ENCODE peak calls at places on chromosomes 3 and 15, in six cellular contexts. N is GM12878, H is A549, Z is HepG2, X is K562, Y is endothelial cell of umbilical vein. D is an unnamed sample.

GRCh38 chr3:30488070-30488756 is 118.2 kb upstream of the TGFBR2 start:
- DNase-seq in N (no peak), H (no peak), Z (no peak), X (no peak), Y (no peak), D (no peak)

GRCh38 chr15:76217029-76217866 is 94.0 kb downstream of the ETFA start:
- DNase-seq in N (no peak), H (peak), Z (no peak), X (no peak), Y (peak), D (no peak)

GRCh38 chr15:65791335-65792129 is 561 bp downstream of the DENND4A start:
- DNase-seq in N (no peak), H (peak), Z (peak), X (peak), Y (peak), D (no peak)

GRCh38 chr3:24341668-24342067 is 153.0 kb downstream of the THRB start:
- DNase-seq in N (no peak), H (no peak), Z (no peak), X (no peak), Y (no peak), D (no peak)

GRCh38 chr3:142595581-142595950 is 627 bp upstream of the PLS1 start:
- DNase-seq in N (no peak), H (peak), Z (peak), X (peak), Y (peak), D (no peak)

GRCh38 chr15:28935316-28935715 is 49.5 kb downstream of the APBA2 start:
- DNase-seq in N (no peak), H (no peak), Z (peak), X (peak), Y (no peak), D (peak)

GRCh38 chr15:80456517-80457497 is 52.6 kb downstream of the ARNT2 start:
- DNase-seq in N (no peak), H (no peak), Z (no peak), X (no peak), Y (no peak), D (no peak)

GRCh38 chr3:48528754-48529153 is 24.8 kb upstream of the SHISA5 start:
- DNase-seq in N (no peak), H (no peak), Z (no peak), X (no peak), Y (no peak), D (peak)

GRCh38 chr15:25609371-25609770 is 170.5 kb upstream of the UBE3A start:
- DNase-seq in N (no peak), H (no peak), Z (no peak), X (no peak), Y (no peak), D (no peak)

GRCh38 chr3:23611737-23612295 is 193.9 kb upstream of the UBE2E1 start:
- DNase-seq in N (no peak), H (no peak), Z (no peak), X (no peak), Y (peak), D (peak)

GRCh38 chr3:94098487-94098886 is 35.6 kb downstream of the NSUN3 start:
- DNase-seq in N (no peak), H (no peak), Z (no peak), X (no peak), Y (peak), D (peak)

GRCh38 chr3:80215191-80215590 is 447.4 kb upstream of the ROBO1 start:
- DNase-seq in N (no peak), H (no peak), Z (no peak), X (no peak), Y (no peak), D (no peak)

GRCh38 chr3:35946121-35946856 is 307.0 kb downstream of the ARPP21 start:
- DNase-seq in N (no peak), H (peak), Z (peak), X (no peak), Y (peak), D (peak)

GRCh38 chr3:126888186-126888760 is 94.6 kb upstream of the PLXNA1 start:
- DNase-seq in N (no peak), H (no peak), Z (no peak), X (no peak), Y (no peak), D (no peak)

GRCh38 chr3:126129408-126129891 is 45.5 kb upstream of the SLC41A3 start:
- DNase-seq in N (no peak), H (no peak), Z (no peak), X (no peak), Y (peak), D (no peak)

GRCh38 chr3:170178631-170179030 is 2.9 kb downstream of the PHC3 start:
- DNase-seq in N (no peak), H (no peak), Z (no peak), X (no peak), Y (no peak), D (peak)

GRCh38 chr15:96888764-96889163 is 558.3 kb downstream of the NR2F2 start:
- DNase-seq in N (no peak), H (no peak), Z (no peak), X (no peak), Y (no peak), D (no peak)

GRCh38 chr3:69203631-69204314 is 81.4 kb upstream of the LMOD3 start:
- DNase-seq in N (no peak), H (no peak), Z (no peak), X (no peak), Y (no peak), D (no peak)

GRCh38 chr3:105580551-105580950 is 213.8 kb downstream of the ALCAM start:
- DNase-seq in N (no peak), H (no peak), Z (no peak), X (no peak), Y (no peak), D (no peak)

GRCh38 chr3:36969540-36970432 is 23.1 kb downstream of the EPM2AIP1 start:
- DNase-seq in N (peak), H (peak), Z (peak), X (peak), Y (peak), D (peak)

GRCh38 chr15:69474291-69474690 is 21.7 kb downstream of the RPLP1 start:
- DNase-seq in N (no peak), H (no peak), Z (no peak), X (no peak), Y (peak), D (no peak)

GRCh38 chr15:66001042-66001441 is 131.8 kb downstream of the RAB11A start:
- DNase-seq in N (no peak), H (no peak), Z (no peak), X (no peak), Y (no peak), D (no peak)

GRCh38 chr15:57655809-57656208 is 50.7 kb upstream of the POLR2M start:
- DNase-seq in N (no peak), H (no peak), Z (no peak), X (no peak), Y (no peak), D (no peak)

DNA sequence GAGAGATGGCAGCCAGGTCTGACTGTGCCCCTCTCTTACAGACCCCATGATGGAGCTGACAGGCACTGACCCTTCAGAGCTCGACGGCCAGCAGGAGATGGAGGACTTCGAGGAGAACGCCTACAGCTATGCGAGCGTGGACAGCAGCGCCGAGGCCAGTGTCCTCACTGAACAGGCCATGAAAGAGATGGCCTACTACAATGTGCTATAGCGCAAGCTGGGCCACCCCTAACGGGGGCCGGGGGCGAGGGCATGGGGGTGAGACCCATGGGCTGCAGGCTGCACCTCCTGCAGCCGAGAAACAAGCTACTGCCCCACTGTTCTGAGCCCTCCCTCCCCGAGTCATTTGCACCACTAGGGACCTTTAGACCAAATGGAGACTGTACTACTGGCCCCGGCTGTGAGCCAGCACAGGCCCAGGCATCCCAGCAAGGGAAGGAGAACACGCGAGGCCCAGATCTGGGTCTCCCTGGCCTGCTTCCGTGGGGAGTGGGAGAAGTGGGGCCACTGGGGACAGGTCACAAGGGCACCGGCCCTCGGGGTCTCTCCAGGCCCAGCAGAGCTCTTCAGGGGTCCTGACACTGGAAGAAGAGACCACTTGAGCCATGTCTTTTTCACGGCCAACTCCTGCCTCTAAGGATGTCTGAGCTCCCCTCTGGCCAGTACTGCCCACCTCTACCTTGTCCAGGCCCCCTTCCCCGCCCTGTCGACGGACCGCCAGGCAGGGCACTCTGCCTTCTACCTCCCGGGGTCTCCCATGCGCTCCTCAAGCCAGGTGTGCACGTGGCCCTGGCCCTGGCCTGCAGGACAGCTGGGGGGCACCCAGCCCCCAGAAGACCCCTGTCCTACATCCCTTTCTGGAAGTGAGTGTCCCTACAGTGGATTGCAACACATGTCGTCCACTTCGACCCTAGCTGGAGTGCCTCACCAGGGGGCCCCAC is 22.4 kb downstream of the IDH2 start:
- DNase-seq in N (no peak), H (no peak), Z (no peak), X (no peak), Y (no peak), D (no peak)
- TF ChIP-seq MYC in N (no peak), H (no peak), Z (no peak), X (no peak), Y (no peak), D (no peak)

GRCh38 chr15:34650177-34650576 is 66.7 kb upstream of the GOLGA8B start:
- DNase-seq in N (no peak), H (no peak), Z (no peak), X (no peak), Y (no peak), D (no peak)
- TF ChIP-seq MYC in N (no peak), H (no peak), Z (no peak), X (no peak), Y (no peak), D (no peak)

GRCh38 chr3:127959873-127960272 is 44.8 kb downstream of the KBTBD12 start:
- DNase-seq in N (no peak), H (peak), Z (peak), X (peak), Y (peak), D (peak)

GRCh38 chr3:127964053-127964452 is 49.0 kb downstream of the KBTBD12 start:
- DNase-seq in N (no peak), H (peak), Z (no peak), X (no peak), Y (no peak), D (no peak)

GRCh38 chr3:127962937-127963336 is 47.9 kb downstream of the KBTBD12 start:
- DNase-seq in N (no peak), H (no peak), Z (no peak), X (no peak), Y (no peak), D (no peak)

GRCh38 chr3:127961124-127961523 is 46.1 kb downstream of the KBTBD12 start:
- DNase-seq in N (no peak), H (no peak), Z (no peak), X (no peak), Y (no peak), D (no peak)

DNA sequence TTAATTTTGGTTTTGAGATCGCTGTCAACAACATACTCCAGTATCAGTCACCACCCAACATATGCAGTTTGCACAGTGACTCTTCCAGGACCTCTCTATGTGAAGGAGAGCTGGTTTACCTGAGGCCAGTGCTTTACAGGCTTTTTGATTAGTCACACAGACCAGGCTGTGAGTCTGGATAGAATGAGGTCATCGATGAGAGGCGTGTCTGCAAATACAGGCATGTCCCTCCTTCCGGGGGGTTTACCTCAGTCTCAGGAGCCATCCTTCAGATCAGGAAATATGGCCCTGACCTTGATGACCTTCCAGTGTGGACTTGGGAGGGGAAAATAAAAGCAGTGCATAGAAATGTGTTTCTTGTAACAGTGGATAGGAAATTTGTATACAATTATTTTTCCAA is 46.9 kb downstream of the KBTBD12 start:
- DNase-seq in N (no peak), H (peak), Z (peak), X (peak), Y (no peak), D (no peak)
- TF ChIP-seq MYC in N (no peak), H (no peak), Z (no peak), X (no peak), Y (no peak), D (no peak)

GRCh38 chr3:187430576-187430975 is 62.4 kb downstream of the RTP4 start:
- DNase-seq in N (no peak), H (no peak), Z (no peak), X (peak), Y (no peak), D (no peak)
- TF ChIP-seq MYC in N (no peak), H (no peak), Z (no peak), X (no peak), Y (no peak), D (no peak)

GRCh38 chr3:109073116-109073515 is 44.8 kb downstream of the MORC1 start:
- DNase-seq in N (no peak), H (no peak), Z (no peak), X (no peak), Y (no peak), D (no peak)

GRCh38 chr3:109072208-109072607 is 45.7 kb downstream of the MORC1 start:
- DNase-seq in N (no peak), H (no peak), Z (no peak), X (no peak), Y (no peak), D (peak)

GRCh38 chr3:109070232-109070631 is 47.7 kb downstream of the MORC1 start:
- DNase-seq in N (no peak), H (no peak), Z (no peak), X (no peak), Y (no peak), D (no peak)

DNA sequence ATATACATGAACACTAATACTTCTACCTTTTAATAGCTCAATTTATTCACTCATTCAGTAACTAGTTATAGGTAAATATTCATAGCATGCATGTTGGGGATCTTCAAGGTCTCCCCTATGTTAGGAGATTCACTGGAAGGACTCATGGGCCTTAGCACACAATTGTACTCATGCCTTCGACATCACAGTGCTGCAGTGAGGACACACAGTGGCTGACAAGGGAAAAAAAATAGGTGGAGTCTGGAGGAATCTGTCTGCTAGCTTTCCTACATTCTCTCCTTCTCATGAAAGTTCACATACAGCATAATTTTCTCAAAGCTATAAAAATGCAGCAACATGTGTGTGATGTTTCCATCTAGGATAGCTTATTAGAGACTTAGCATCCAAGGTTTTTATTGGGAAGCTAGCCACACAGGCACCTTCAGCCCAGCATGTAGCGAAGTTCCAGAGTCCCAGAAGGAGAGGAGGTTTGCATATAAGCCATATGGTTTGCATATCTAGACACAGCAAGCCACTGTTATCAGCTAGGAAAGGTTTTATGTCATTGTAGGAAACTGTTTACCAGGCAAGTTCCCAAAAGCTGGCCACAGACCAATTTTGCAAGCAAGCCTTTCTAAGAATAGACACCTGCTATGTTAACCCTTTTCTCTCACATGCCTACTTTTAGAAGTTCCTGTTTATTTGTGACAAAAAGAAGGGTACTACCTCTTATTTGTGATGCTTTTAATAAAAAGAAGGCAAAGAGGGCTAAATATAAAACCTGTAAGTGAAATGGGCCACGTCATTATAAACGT is 46.4 kb downstream of the MORC1 start:
- DNase-seq in N (no peak), H (peak), Z (no peak), X (no peak), Y (no peak), D (peak)
- TF ChIP-seq MYC in N (no peak), H (no peak), Z (no peak), X (no peak), Y (no peak), D (no peak)

GRCh38 chr3:12948891-12949711 is 107.7 kb upstream of the RPL32 start:
- DNase-seq in N (no peak), H (no peak), Z (no peak), X (no peak), Y (peak), D (peak)
- TF ChIP-seq MYC in N (no peak), H (no peak), Z (no peak), X (no peak), Y (no peak), D (peak)

DNA sequence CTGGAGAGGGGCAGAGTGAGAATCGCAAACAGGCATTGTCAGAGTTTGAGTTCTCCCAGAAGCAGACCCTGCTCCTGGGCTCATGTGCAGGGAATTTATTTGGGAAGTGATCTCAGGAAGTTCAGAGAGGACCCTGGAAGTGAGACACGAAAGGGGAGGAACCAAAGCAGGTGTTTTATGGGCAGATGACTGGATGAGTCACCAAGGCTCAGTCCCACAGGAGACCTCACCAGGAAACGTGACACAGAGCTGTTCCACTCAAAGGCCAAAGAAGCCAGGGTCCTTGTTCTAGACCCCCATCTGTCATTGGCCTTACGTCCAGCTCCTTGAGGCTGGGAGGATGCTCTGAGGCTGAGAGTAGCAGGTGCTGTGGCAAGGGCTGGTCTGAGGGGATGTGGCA is 43.4 kb upstream of the SEC22A start:
- DNase-seq in N (no peak), H (no peak), Z (no peak), X (no peak), Y (peak), D (no peak)
- TF ChIP-seq MYC in N (no peak), H (no peak), Z (no peak), X (no peak), Y (no peak), D (no peak)